ENCODE peak calls at places on chromosomes 11 and 22, in nine cellular contexts. L, B, Z, D, T, Q, G, I and X are unnamed samples.

GRCh38 chr11:100546714-100547113 is 140.4 kb upstream of the ARHGAP42 start:
- DNase-seq in Q (peak), B (peak), I (peak), L (no peak), T (peak), D (no peak), G (peak), Z (peak), X (peak)

GRCh38 chr11:62719302-62719978 is 7.8 kb downstream of the HNRNPUL2 start:
- DNase-seq in T (no peak), I (peak), G (no peak), B (no peak), L (no peak), Q (no peak), D (no peak), Z (peak), X (no peak)

GRCh38 chr11:76880314-76880713 is 19.6 kb downstream of the ACER3 start:
- DNase-seq in Q (no peak), I (no peak), D (no peak), Z (no peak), G (no peak), T (no peak), L (no peak), B (no peak), X (no peak)

GRCh38 chr11:112129656-112130055 is 34.2 kb downstream of the IL18 start:
- DNase-seq in B (no peak), I (no peak), Z (no peak), T (no peak), L (no peak), D (no peak), Q (no peak), G (no peak), X (no peak)

GRCh38 chr11:8932564-8933180 is at the start of gene C11orf16:
- DNase-seq in L (no peak), G (no peak), B (no peak), Z (no peak), I (no peak), D (no peak), T (no peak), Q (no peak), X (no peak)

GRCh38 chr11:101718406-101718805 is 134.6 kb upstream of the TRPC6 start:
- DNase-seq in B (no peak), D (no peak), G (peak), Z (peak), I (peak), L (no peak), Q (peak), T (no peak), X (peak)

GRCh38 chr11:125743681-125744080 is 2.4 kb upstream of the PATE1 start:
- DNase-seq in L (no peak), B (no peak), Q (no peak), G (no peak), Z (no peak), D (no peak), I (no peak), T (no peak), X (no peak)

GRCh38 chr22:35039625-35040024 is 26.3 kb upstream of the ISX start:
- DNase-seq in T (no peak), D (no peak), Q (no peak), B (no peak), I (no peak), Z (no peak), L (no peak), G (no peak), X (no peak)

GRCh38 chr22:26642465-26643367 is 14.7 kb upstream of the MIAT start:
- DNase-seq in Q (no peak), B (no peak), Z (no peak), L (peak), D (peak), G (no peak), T (no peak), I (no peak), X (peak)

GRCh38 chr11:15565846-15566245 is 451.1 kb downstream of the INSC start:
- DNase-seq in Z (no peak), D (peak), Q (no peak), I (no peak), T (no peak), L (no peak), G (no peak), B (no peak), X (no peak)

GRCh38 chr11:19753451-19754041 is 40.9 kb downstream of the NAV2 start:
- DNase-seq in I (peak), D (no peak), Q (peak), L (no peak), T (no peak), B (peak), G (no peak), Z (no peak), X (peak)

GRCh38 chr11:44854146-44854545 is 96.5 kb downstream of the TP53I11 start:
- DNase-seq in L (no peak), G (no peak), Q (peak), B (no peak), T (no peak), D (no peak), I (no peak), Z (no peak), X (no peak)

GRCh38 chr22:38777087-38777671 is 16.8 kb downstream of the DNAL4 start:
- DNase-seq in D (no peak), I (no peak), Q (no peak), Z (no peak), T (no peak), L (no peak), B (no peak), G (no peak), X (no peak)

GRCh38 chr22:46447906-46448669 is 89.3 kb downstream of the CELSR1 start:
- DNase-seq in B (no peak), T (no peak), G (no peak), Q (no peak), I (no peak), Z (no peak), L (no peak), D (no peak), X (no peak)

GRCh38 chr11:66317766-66318575 is 1.1 kb upstream of the CD248 start:
- DNase-seq in G (peak), Z (peak), L (peak), Q (no peak), D (no peak), I (peak), T (no peak), B (peak), X (no peak)

GRCh38 chr22:18954941-18955571 is 19.0 kb upstream of the PRODH start:
- DNase-seq in T (no peak), I (no peak), D (no peak), B (no peak), G (no peak), Z (no peak), Q (no peak), L (no peak), X (no peak)

GRCh38 chr11:88484873-88485621 is 147.5 kb upstream of the CTSC start:
- DNase-seq in B (peak), G (peak), T (peak), I (peak), Q (peak), Z (peak), D (peak), L (peak), X (no peak)

GRCh38 chr11:47881145-47881544 is 33.0 kb upstream of the NUP160 start:
- DNase-seq in Z (no peak), L (no peak), T (no peak), Q (no peak), D (no peak), G (no peak), I (no peak), B (no peak), X (no peak)

GRCh38 chr11:24511518-24511917 is 14.7 kb downstream of the LUZP2 start:
- DNase-seq in I (no peak), B (no peak), L (no peak), Z (no peak), D (no peak), T (no peak), Q (peak), G (no peak), X (peak)

GRCh38 chr22:20109411-20110358 is 6.2 kb upstream of the RANBP1 start:
- DNase-seq in L (no peak), Z (no peak), G (no peak), Q (no peak), I (no peak), B (no peak), T (no peak), D (no peak), X (no peak)

GRCh38 chr11:129853508-129854228 is 38.0 kb downstream of the TMEM45B start:
- DNase-seq in B (peak), D (no peak), Q (peak), T (no peak), G (peak), L (peak), Z (peak), I (peak), X (no peak)

GRCh38 chr22:36224245-36224644 is 15.1 kb downstream of the APOL2 start:
- DNase-seq in Z (no peak), Q (peak), B (no peak), D (no peak), I (no peak), G (peak), L (no peak), T (no peak), X (no peak)

GRCh38 chr22:46696225-46696518 is 41.9 kb downstream of the CERK start:
- DNase-seq in Q (no peak), T (no peak), I (no peak), B (no peak), L (no peak), G (no peak), D (no peak), Z (no peak), X (no peak)

GRCh38 chr11:19323502-19323901 is 82.8 kb upstream of the E2F8 start:
- DNase-seq in B (no peak), L (no peak), G (no peak), T (no peak), D (no peak), Z (peak), Q (peak), I (no peak), X (no peak)

GRCh38 chr22:45103756-45104155 is 60.0 kb upstream of the NUP50 start:
- DNase-seq in G (no peak), L (no peak), B (no peak), Z (no peak), Q (no peak), T (no peak), D (no peak), I (no peak), X (no peak)

GRCh38 chr11:106344392-106344791 is 266.9 kb downstream of the AASDHPPT start:
- DNase-seq in D (no peak), T (no peak), G (peak), Q (no peak), Z (peak), B (no peak), L (no peak), I (peak), X (peak)

GRCh38 chr11:126147268-126148111 is 64.0 kb downstream of the RPUSD4 start:
- DNase-seq in G (no peak), L (no peak), Q (peak), I (no peak), T (no peak), Z (no peak), D (no peak), B (no peak), X (no peak)

GRCh38 chr11:11786771-11787170 is 55.0 kb upstream of the USP47 start:
- DNase-seq in I (peak), G (no peak), L (no peak), B (no peak), Z (peak), T (no peak), Q (peak), D (no peak), X (peak)
- TF ChIP-seq CTCF in I (peak), G (peak), L (peak), B (peak), Z (peak), T (peak), Q (peak), D (peak), X (peak)

GRCh38 chr11:132632641-132633124 is 899.6 kb downstream of the OPCML start:
- DNase-seq in B (no peak), D (no peak), Z (peak), L (no peak), T (no peak), I (peak), Q (peak), G (peak), X (peak)
- H3K9ac ChIP-seq in B (no peak), D (no peak), Z (no peak), L (no peak), T (no peak), I (no peak), Q (no peak), G (no peak), X (peak)

GRCh38 chr22:43827336-43827735 is 15.2 kb upstream of the EFCAB6 start:
- DNase-seq in Z (no peak), D (no peak), I (no peak), B (no peak), G (no peak), L (no peak), T (no peak), Q (no peak), X (no peak)

GRCh38 chr22:43827926-43828710 is 16.0 kb upstream of the EFCAB6 start:
- DNase-seq in Q (no peak), Z (no peak), L (no peak), I (no peak), B (no peak), T (no peak), G (no peak), D (no peak), X (no peak)

GRCh38 chr22:43824724-43825485 is 12.8 kb upstream of the EFCAB6 start:
- DNase-seq in D (peak), B (no peak), T (no peak), I (no peak), Z (no peak), G (no peak), L (no peak), Q (no peak), X (no peak)

GRCh38 chr22:43825651-43826050 is 13.5 kb upstream of the EFCAB6 start:
- DNase-seq in Z (no peak), G (no peak), B (no peak), Q (no peak), L (no peak), I (no peak), T (no peak), D (no peak), X (no peak)

GRCh38 chr22:43826142-43827093 is 14.3 kb upstream of the EFCAB6 start:
- DNase-seq in T (no peak), L (no peak), D (peak), I (peak), G (peak), Q (peak), B (no peak), Z (peak), X (peak)
- TF ChIP-seq CTCF in T (peak), L (peak), D (peak), I (peak), G (peak), Q (peak), B (no peak), Z (peak), X (peak)

GRCh38 chr11:940496-941135 is 14.9 kb downstream of the AP2A2 start:
- DNase-seq in B (no peak), T (no peak), D (no peak), L (no peak), G (no peak), I (no peak), Q (no peak), Z (no peak), X (no peak)
- H3K9ac ChIP-seq in B (no peak), T (no peak), D (no peak), L (no peak), G (no peak), I (no peak), Q (no peak), Z (no peak), X (no peak)

GRCh38 chr11:1548221-1549070 is 23.6 kb downstream of the DUSP8 start:
- DNase-seq in G (peak), T (peak), Q (peak), D (peak), L (no peak), Z (peak), B (peak), I (peak), X (peak)

GRCh38 chr11:1546077-1546535 is 26.0 kb downstream of the DUSP8 start:
- DNase-seq in Z (no peak), L (no peak), B (peak), I (no peak), G (no peak), Q (no peak), T (no peak), D (peak), X (no peak)

GRCh38 chr11:1545432-1545831 is 26.6 kb downstream of the DUSP8 start:
- DNase-seq in D (no peak), I (no peak), L (no peak), T (no peak), G (no peak), Z (no peak), Q (no peak), B (no peak), X (no peak)

GRCh38 chr11:1547467-1548098 is 24.5 kb downstream of the DUSP8 start:
- DNase-seq in G (no peak), B (no peak), D (peak), I (no peak), L (no peak), T (no peak), Q (no peak), Z (no peak), X (no peak)

DNA sequence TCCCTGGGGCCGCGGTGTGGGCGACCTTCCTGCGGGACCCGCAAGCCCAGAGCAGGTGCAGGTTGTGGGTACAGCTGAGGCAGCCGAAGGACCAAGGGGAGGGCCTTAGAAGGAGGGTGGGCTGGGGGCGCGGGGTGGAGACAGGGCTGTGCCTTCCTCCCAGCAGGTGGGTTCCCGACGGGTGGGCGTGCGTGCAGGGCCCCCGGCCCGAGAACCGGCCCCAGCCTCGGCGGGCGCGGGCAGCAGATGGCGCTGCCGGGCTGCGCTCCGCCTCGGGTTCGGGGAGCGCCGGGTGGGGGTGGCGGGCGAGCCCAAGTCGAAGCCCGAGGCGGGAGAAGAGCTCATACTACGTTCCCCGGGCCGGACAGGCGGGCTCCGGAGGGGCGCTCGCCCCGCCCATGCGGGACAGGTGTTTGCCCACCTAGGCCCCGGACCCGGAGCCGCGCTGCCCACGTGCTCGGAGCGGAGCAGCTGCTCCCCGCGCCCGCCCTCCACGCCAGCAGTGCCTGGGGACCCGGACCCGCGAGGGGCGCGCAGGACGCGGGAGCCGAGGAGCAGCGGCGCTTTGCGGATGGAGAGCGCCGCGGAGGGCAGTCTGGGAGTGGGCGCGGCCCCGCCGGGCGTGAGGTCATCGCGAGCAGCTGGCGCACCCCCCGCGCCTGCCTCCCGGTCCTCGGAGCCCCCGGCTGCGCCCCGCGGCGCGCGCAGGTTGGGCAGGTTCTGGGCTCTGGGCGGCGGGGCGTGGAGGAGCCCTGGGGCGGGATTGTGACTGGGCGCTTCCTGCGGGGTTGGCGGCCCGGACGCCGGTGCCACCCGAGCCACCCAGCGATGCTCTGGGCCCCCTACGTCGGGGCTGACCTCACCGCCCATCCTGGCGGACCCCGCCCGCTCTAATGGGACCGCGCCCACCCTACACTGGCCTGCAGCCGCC is 25.3 kb downstream of the DUSP8 start:
- DNase-seq in G (peak), Q (peak), Z (peak), B (peak), T (no peak), L (no peak), D (peak), I (peak), X (no peak)
- TF ChIP-seq CTCF in G (peak), Q (peak), Z (peak), B (peak), T (no peak), L (no peak), D (peak), I (peak), X (peak)

GRCh38 chr11:36115378-36115801 is 171.5 kb downstream of the LDLRAD3 start:
- DNase-seq in Q (no peak), D (no peak), Z (no peak), G (no peak), T (no peak), I (no peak), L (no peak), B (no peak), X (no peak)
- H3K9ac ChIP-seq in Q (no peak), D (no peak), Z (no peak), G (no peak), T (no peak), I (no peak), L (no peak), B (no peak), X (no peak)

GRCh38 chr11:72421351-72421750 is 13.0 kb downstream of the CLPB start:
- DNase-seq in B (no peak), D (no peak), I (peak), T (no peak), G (peak), L (no peak), Z (no peak), Q (peak), X (no peak)

GRCh38 chr11:72422414-72422813 is 11.9 kb downstream of the CLPB start:
- DNase-seq in D (no peak), G (no peak), B (no peak), Q (no peak), T (no peak), Z (no peak), I (no peak), L (no peak), X (no peak)

GRCh38 chr11:72423840-72424239 is 10.5 kb downstream of the CLPB start:
- DNase-seq in Z (no peak), D (no peak), Q (no peak), G (no peak), I (no peak), L (no peak), T (no peak), B (no peak), X (no peak)

GRCh38 chr11:72413914-72414628 is 20.3 kb downstream of the CLPB start:
- DNase-seq in I (peak), B (peak), G (peak), T (peak), L (peak), D (peak), Z (peak), Q (peak), X (peak)

DNA sequence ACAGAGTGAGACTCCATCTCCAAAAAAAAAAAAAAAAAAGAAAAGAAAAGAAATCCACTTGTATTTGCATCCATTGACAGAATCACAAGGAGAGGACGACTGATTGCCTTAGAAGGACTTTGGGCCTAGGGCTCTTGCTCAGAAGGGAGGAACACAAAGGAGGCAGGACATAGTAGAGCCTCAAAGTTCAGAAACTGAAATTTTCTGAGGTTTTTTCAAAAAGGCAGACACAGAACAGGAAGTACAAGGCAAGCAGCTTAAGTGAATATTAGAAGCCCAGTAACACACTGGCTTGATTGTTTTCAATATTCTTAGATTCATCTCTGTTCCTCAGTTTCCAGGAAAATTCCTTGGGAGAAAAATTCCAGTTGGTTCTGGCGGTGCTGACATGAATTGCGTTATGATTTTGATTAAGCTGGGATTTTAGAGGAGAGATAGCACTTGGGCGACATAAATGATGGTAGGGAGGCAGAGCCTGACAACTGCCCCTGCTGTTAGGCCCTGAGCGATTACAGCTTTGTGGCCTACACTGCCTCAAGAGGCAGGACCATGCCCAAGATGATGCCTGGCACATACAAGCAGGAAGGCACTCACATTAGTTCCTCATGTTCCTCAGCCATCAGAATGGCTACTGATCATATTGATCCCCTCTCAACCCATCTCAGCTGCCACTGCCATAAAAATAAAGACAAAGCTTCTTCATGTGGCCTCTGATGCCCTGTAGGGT is 15.3 kb downstream of the CLPB start:
- DNase-seq in D (no peak), B (no peak), I (no peak), T (no peak), G (no peak), Z (no peak), Q (no peak), L (no peak), X (no peak)
- TF ChIP-seq CTCF in D (peak), B (no peak), I (no peak), T (no peak), G (no peak), Z (no peak), Q (no peak), L (peak), X (no peak)

GRCh38 chr11:123231263-123231662 is 36.2 kb upstream of the CLMP start:
- DNase-seq in Q (no peak), L (no peak), I (peak), Z (no peak), T (no peak), B (no peak), G (no peak), D (no peak), X (no peak)
- H3K9ac ChIP-seq in Q (no peak), L (no peak), I (peak), Z (no peak), T (no peak), B (no peak), G (no peak), D (no peak), X (no peak)